ENCODE peak calls at places on chromosomes 3 and 15, in six cellular contexts. B is D721Med, L is RWPE1, Y is psoas muscle, X is cardiac fibroblast, C is nephron progenitor cell. G is an unnamed sample.

GRCh38 chr3:65880350-65880749 is 158.4 kb downstream of the MAGI1 start:
- DNase-seq in B (no peak), L (no peak), Y (no peak), X (no peak), C (no peak), G (no peak)

GRCh38 chr15:68924866-68925599 is 5.3 kb upstream of the SPESP1 start:
- DNase-seq in B (peak), L (peak), Y (peak), X (peak), C (peak), G (peak)

GRCh38 chr3:58487140-58487886 is 4.6 kb upstream of the KCTD6 start:
- DNase-seq in B (no peak), L (peak), Y (no peak), X (peak), C (no peak), G (no peak)

GRCh38 chr3:36843065-36844051 is 79.0 kb upstream of the DCLK3 start:
- DNase-seq in B (no peak), L (peak), Y (no peak), X (peak), C (peak), G (peak)

GRCh38 chr3:172194702-172195392 is 155.5 kb downstream of the FNDC3B start:
- DNase-seq in B (no peak), L (peak), Y (no peak), X (peak), C (no peak), G (no peak)

GRCh38 chr3:15427981-15428380 is 583 bp downstream of the EAF1 start:
- DNase-seq in B (no peak), L (no peak), Y (no peak), X (no peak), C (peak), G (no peak)

GRCh38 chr3:152192936-152193672 is 75.6 kb upstream of the MBNL1 start:
- DNase-seq in B (no peak), L (no peak), Y (no peak), X (no peak), C (no peak), G (no peak)

GRCh38 chr3:38205472-38205805 is 40.1 kb downstream of the OXSR1 start:
- DNase-seq in B (no peak), L (no peak), Y (no peak), X (no peak), C (no peak), G (no peak)

GRCh38 chr3:53850895-53851294 is 4.5 kb downstream of the IL17RB start:
- DNase-seq in B (no peak), L (no peak), Y (no peak), X (peak), C (no peak), G (no peak)

GRCh38 chr3:129314757-129315385 is 36.2 kb downstream of the HMCES start:
- DNase-seq in B (peak), L (peak), Y (peak), X (peak), C (peak), G (peak)
- TF ChIP-seq CTCF in B (peak), L (no peak), Y (no peak), X (no peak), C (no peak), G (no peak)

DNA sequence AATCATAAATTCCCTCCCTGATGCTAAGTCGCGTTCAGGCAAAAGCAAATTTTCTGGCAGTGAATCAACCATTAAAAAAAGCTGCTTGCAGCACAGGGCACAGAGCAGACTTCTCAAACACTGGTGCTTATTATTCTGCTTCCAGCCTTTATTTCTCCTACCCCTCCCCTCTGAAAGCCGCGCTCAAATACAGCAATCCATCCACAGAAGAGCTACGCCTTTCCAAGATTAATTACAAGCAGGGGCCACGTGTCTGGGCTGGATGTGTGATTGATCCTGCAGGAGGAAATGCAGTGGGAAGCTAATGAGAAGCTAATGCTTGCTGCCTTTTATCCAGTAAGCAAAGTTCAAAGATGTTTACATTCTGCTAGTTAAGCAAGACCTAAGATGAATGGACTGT is 134.9 kb upstream of the TOPAZ1 start:
- DNase-seq in B (no peak), L (no peak), Y (no peak), X (no peak), C (no peak), G (no peak)
- TF ChIP-seq CTCF in B (no peak), L (no peak), Y (no peak), X (no peak), C (no peak), G (no peak)

GRCh38 chr15:65028338-65028737 is 1.1 kb downstream of the MTFMT start:
- DNase-seq in B (no peak), L (no peak), Y (no peak), X (no peak), C (no peak), G (no peak)

GRCh38 chr15:65026756-65027155 is 2.7 kb downstream of the MTFMT start:
- DNase-seq in B (no peak), L (no peak), Y (no peak), X (no peak), C (no peak), G (no peak)

GRCh38 chr15:65027593-65027992 is 1.8 kb downstream of the MTFMT start:
- DNase-seq in B (no peak), L (no peak), Y (no peak), X (no peak), C (no peak), G (no peak)

GRCh38 chr15:65029736-65030208 is 333 bp upstream of the MTFMT start:
- DNase-seq in B (no peak), L (no peak), Y (no peak), X (no peak), C (no peak), G (no peak)

GRCh38 chr15:65028921-65029735 is at the start of gene MTFMT:
- DNase-seq in B (peak), L (peak), Y (peak), X (peak), C (peak), G (peak)
- TF ChIP-seq CTCF in B (no peak), L (no peak), Y (peak), X (no peak), C (no peak), G (peak)

GRCh38 chr3:119073258-119074001 is 38.8 kb upstream of the IGSF11 start:
- DNase-seq in B (no peak), L (no peak), Y (peak), X (no peak), C (no peak), G (no peak)

GRCh38 chr3:119069725-119070124 is 35.1 kb upstream of the IGSF11 start:
- DNase-seq in B (no peak), L (no peak), Y (no peak), X (no peak), C (no peak), G (no peak)
- TF ChIP-seq CTCF in B (no peak), L (no peak), Y (no peak), X (no peak), C (no peak), G (no peak)

GRCh38 chr15:100133001-100133400 is 208.8 kb downstream of the ADAMTS17 start:
- DNase-seq in B (no peak), L (no peak), Y (no peak), X (no peak), C (no peak), G (no peak)

GRCh38 chr15:100133981-100134711 is 207.6 kb downstream of the ADAMTS17 start:
- DNase-seq in B (no peak), L (no peak), Y (no peak), X (no peak), C (no peak), G (no peak)

GRCh38 chr15:100132309-100132708 is 209.5 kb downstream of the ADAMTS17 start:
- DNase-seq in B (no peak), L (no peak), Y (no peak), X (no peak), C (no peak), G (no peak)

GRCh38 chr15:100129677-100130076 is 212.1 kb downstream of the ADAMTS17 start:
- DNase-seq in B (no peak), L (no peak), Y (no peak), X (peak), C (no peak), G (no peak)

DNA sequence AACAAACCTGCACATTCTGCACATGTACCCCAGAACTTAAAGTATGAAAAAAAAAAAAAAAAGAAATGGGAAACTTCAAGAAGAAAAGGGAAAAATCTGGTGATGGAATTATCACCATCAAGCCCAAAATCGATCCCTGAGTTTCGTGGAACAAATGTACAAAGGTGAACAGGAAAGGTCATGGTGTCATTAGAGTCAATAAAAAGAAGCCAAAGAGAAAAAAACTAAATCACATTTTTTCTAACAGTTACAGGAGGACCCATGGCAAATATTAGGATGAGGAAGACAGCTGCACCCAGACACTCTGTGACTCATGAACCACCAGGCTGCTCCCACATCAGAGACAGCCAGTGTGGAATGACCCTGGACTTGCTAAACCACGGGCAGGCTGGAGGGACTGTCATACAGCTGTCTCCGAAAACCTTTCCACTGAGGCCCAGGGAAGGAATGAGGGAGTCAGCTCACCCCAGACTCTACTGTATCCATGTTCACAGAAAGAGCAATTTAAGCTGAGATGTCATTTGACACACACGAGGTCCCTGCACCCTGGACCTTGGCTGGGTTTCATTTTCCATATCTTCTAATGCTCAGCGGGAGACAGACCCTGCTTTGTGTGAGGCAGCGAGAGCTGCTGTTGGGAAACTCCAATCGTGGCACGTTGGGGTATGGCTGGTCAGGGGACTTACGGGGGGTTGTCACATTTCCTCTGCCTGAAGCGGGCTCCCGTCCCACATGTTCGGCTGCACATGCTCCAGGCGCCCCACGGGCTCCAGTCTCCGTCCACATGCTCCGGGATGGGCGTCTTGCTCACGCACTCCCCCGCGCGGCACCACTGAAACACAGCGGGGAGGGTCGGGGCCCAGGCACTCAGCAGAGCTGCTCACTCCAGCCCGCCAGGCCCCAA is 210.2 kb downstream of the ADAMTS17 start:
- DNase-seq in B (no peak), L (no peak), Y (no peak), X (peak), C (peak), G (peak)
- TF ChIP-seq CTCF in B (peak), L (no peak), Y (peak), X (peak), C (no peak), G (peak)

GRCh38 chr3:143897558-143898305 is 49.5 kb upstream of the SLC9A9 start:
- DNase-seq in B (no peak), L (no peak), Y (no peak), X (peak), C (no peak), G (no peak)
- TF ChIP-seq CTCF in B (no peak), L (no peak), Y (no peak), X (no peak), C (no peak), G (no peak)

DNA sequence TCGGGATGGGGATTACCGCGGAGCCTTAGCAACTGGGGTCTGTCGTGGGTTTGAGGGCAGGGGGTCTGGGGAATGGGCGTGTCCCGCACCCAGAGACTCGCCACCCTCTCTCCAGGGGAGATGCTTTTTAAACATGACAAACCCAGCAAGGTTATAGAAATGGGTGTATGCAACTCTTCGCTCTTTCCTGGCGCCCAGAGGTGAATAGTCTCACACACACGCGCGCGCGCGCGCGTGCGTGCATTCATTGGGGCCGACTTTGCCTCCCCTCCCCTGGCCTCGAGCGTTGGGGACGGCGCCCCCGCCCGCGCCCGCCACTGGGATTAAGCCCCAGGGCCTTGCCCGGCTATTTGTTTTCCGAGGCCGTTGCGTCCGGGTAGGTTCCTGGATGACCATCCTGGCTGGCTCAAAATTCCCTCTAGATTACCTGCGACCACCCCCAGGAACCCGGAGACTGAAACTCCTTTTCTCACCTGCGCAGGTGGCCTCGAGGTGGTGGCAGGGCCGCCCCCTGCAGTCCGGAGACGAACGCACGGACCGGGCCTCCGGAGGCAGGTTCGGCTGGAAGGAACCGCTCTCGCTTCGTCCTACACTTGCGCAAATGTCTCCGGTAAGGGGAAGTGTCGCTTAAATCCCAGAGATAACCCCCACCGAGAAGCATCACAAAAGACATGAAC is 777 bp downstream of the GPR160 start:
- DNase-seq in B (no peak), L (no peak), Y (no peak), X (no peak), C (peak), G (no peak)
- TF ChIP-seq CTCF in B (no peak), L (no peak), Y (no peak), X (no peak), C (no peak), G (peak)

DNA sequence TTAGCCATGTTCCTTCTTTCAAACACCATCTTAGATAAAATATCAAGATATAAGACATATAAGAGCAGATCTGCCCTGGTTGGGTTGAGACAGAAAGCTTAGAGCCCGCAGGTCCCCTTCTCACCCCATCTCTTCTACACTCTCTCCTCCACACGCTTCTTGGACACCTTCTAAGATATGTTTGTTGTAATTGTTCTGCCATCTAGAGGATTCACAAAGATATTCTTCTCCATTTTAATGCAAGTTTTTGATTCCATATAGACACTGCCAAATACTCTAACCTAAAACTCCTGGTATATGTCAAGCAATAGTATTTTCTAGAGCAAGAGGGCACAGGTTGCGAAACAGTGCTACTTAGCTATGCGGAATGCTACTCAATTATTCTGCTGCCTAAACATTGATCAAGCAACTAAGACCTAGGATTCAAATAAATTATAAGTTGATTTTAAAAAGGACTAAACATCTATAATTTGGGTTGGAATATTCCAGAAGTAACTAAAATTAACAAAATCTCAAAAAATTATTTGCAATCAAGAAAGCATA is 6.8 kb downstream of the CHRM5 start:
- DNase-seq in B (no peak), L (no peak), Y (no peak), X (no peak), C (no peak), G (no peak)
- TF ChIP-seq CTCF in B (no peak), L (no peak), Y (no peak), X (no peak), C (no peak), G (no peak)

DNA sequence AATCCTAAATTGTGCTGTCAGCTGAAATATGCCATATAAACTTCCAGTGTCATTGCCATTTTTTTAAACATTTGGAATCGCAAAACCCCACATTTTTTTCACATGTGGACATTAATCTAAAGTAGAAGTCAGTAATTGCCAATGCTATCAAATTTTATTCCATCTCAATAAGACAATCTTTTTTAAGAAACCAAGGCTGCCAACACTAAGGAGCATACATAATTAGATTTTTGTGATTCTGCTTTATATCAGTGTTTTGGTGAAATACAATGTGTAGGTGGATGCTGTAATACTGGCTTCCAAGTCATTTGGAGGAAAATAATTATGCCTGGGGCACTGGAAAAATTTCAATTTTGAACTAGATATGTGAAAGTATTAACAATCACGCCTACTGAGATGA is 256.7 kb downstream of the ZPLD1 start:
- DNase-seq in B (no peak), L (no peak), Y (no peak), X (no peak), C (no peak), G (no peak)
- TF ChIP-seq CTCF in B (no peak), L (no peak), Y (no peak), X (no peak), C (no peak), G (no peak)

GRCh38 chr3:5069627-5070026 is 52.5 kb upstream of the ARL8B start:
- DNase-seq in B (no peak), L (no peak), Y (no peak), X (no peak), C (no peak), G (no peak)

GRCh38 chr3:5068531-5068930 is 53.6 kb upstream of the ARL8B start:
- DNase-seq in B (no peak), L (no peak), Y (no peak), X (no peak), C (no peak), G (no peak)

GRCh38 chr3:5072100-5072816 is 49.8 kb upstream of the ARL8B start:
- DNase-seq in B (no peak), L (peak), Y (peak), X (no peak), C (no peak), G (no peak)

GRCh38 chr3:5073374-5074085 is 48.6 kb upstream of the ARL8B start:
- DNase-seq in B (no peak), L (no peak), Y (no peak), X (no peak), C (no peak), G (no peak)

GRCh38 chr3:5071061-5071460 is 51.0 kb upstream of the ARL8B start:
- DNase-seq in B (no peak), L (peak), Y (no peak), X (peak), C (no peak), G (no peak)
- TF ChIP-seq CTCF in B (no peak), L (peak), Y (no peak), X (no peak), C (no peak), G (no peak)